ENCODE peak calls at places on chromosomes 4 and X, in five cellular contexts. Y, V, J, R and D are unnamed samples.

GRCh38 chrX:150856785-150857184 is 41.7 kb downstream of the CD99L2 start:
- ATAC-seq in R (no peak), V (no peak), J (no peak), Y (no peak), D (no peak)

GRCh38 chrX:71315917-71316316 is 14.4 kb downstream of the ITGB1BP2 start:
- ATAC-seq in J (no peak), R (no peak), V (no peak), Y (no peak), D (no peak)

GRCh38 chr4:167883271-167883670 is 209.1 kb upstream of the ANXA10 start:
- ATAC-seq in V (no peak), Y (no peak), J (no peak), R (no peak), D (no peak)

GRCh38 chr4:74410272-74410671 is 34.7 kb upstream of the AREG start:
- ATAC-seq in J (no peak), Y (no peak), V (no peak), R (no peak), D (no peak)

GRCh38 chrX:102988517-102988916 is 51.4 kb downstream of the RAB40AL start:
- ATAC-seq in J (no peak), V (no peak), Y (no peak), R (no peak), D (no peak)

GRCh38 chr4:34766935-34767859 is 1477.1 kb downstream of the ARAP2 start:
- ATAC-seq in R (no peak), J (no peak), Y (no peak), V (no peak), D (no peak)

GRCh38 chr4:77692847-77693432 is 87.3 kb downstream of the CXCL13 start:
- ATAC-seq in J (peak), Y (no peak), R (peak), V (no peak), D (no peak)

GRCh38 chr4:42460043-42460442 is 62.8 kb downstream of the SHISA3 start:
- ATAC-seq in V (peak), Y (no peak), R (no peak), J (peak), D (no peak)

DNA sequence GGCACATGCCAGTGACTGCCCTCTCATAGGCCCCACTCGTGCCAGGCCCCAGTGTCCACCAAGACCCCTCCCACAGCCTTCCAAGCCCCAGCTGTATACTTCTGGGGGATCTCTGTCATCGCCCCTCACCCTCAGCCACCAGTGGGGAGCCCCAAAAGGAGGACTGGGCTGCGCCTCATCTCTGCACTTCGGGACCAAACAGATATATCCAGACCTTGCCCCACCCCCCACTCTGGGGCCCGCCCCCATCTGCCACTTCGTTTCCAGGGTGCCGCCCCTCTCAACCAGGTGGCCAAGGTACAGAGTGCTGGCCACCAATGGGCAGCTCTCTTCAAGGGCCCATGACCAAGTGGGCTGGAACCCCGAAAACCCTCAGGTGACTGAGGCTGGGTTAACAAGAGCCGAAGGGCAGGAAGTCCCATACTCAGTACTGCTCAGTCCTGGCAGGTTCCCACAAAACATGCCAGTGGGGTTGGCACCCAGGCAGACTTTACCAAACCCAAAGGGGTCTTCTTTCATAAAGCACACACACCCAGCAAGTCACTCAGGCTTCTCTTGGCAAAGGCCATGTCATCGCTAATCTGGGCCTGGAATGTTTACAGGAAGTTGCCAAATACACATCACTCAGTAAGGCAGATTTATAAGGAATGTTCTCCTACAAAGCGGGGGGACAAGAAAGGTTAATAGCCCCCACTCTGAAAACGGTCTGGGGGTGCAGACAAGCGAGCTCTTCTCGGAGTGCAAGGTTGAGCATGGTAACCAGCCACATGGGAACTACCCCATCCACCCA is 4.4 kb downstream of the ZFYVE28 start:
- ATAC-seq in V (no peak), J (no peak), R (no peak), Y (peak), D (no peak)
- TF ChIP-seq POLR2AphosphoS5 in V (no peak), J (no peak), R (no peak), Y (no peak), D (no peak)

GRCh38 chr4:139635966-139636365 is 29.7 kb upstream of the MGST2 start:
- ATAC-seq in R (no peak), V (no peak), J (no peak), Y (no peak), D (no peak)

GRCh38 chr4:139630991-139631390 is 34.6 kb upstream of the MGST2 start:
- ATAC-seq in V (no peak), Y (no peak), J (peak), R (no peak), D (no peak)

GRCh38 chr4:139629761-139630160 is 35.9 kb upstream of the MGST2 start:
- ATAC-seq in Y (no peak), V (no peak), R (no peak), J (no peak), D (no peak)

GRCh38 chr4:139633195-139633594 is 32.4 kb upstream of the MGST2 start:
- ATAC-seq in R (peak), V (no peak), J (no peak), Y (no peak), D (no peak)

DNA sequence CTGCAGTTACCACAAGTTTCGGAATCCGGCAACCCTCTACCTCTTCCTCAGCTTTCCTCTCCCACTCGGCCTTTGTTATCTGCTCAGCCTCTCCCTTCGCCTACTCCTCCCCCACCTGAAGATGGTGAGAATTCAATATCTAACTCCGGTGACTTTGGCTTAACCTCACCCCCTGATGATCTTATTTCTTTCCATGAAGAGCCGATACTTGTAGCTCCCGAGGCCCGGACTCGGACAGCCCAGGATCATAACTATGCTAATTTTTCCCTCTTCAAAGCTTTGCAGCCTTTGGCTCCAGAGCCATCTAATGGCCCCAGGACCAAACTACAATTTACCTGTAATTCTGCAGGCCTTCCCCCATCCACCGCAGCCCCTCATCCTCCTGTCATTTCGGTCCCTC is 32.0 kb upstream of the MGST2 start:
- ATAC-seq in J (peak), Y (peak), R (peak), V (no peak), D (peak)
- H3K4me3 ChIP-seq in J (no peak), Y (no peak), R (no peak), V (no peak), D (peak)

GRCh38 chr4:41428205-41428940 is 109.6 kb upstream of the LIMCH1 start:
- ATAC-seq in J (no peak), V (no peak), Y (no peak), R (no peak), D (no peak)

GRCh38 chr4:41424541-41424940 is 113.4 kb upstream of the LIMCH1 start:
- ATAC-seq in R (no peak), J (no peak), V (no peak), Y (no peak), D (no peak)

GRCh38 chr4:41427306-41427882 is 110.6 kb upstream of the LIMCH1 start:
- ATAC-seq in J (no peak), V (no peak), R (no peak), Y (no peak), D (peak)

GRCh38 chr4:41428941-41429669 is 108.9 kb upstream of the LIMCH1 start:
- ATAC-seq in Y (no peak), J (no peak), V (no peak), R (no peak), D (no peak)

GRCh38 chr4:41426523-41426922 is 111.4 kb upstream of the LIMCH1 start:
- ATAC-seq in R (no peak), V (no peak), J (no peak), Y (no peak), D (peak)
- TF ChIP-seq POLR2AphosphoS5 in R (no peak), V (no peak), J (no peak), Y (no peak), D (peak)

DNA sequence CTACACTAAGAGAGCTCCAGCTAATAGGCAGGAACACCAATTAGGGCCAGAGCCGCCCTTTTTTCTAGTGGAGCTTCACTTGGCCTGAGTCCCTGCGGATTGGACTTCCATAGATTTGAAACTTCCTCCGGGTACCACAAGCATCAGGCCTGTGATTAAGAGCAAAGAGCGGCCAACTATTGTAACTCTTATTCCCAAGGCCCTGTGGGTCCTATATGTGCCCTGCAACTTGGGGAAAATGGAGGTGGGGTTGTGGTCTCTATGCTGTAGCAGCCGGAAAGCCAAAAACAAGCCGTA is at the start of gene NCBP2L:
- ATAC-seq in R (no peak), J (no peak), Y (no peak), V (no peak), D (no peak)
- H3K4me3 ChIP-seq in R (no peak), J (no peak), Y (peak), V (no peak), D (peak)

DNA sequence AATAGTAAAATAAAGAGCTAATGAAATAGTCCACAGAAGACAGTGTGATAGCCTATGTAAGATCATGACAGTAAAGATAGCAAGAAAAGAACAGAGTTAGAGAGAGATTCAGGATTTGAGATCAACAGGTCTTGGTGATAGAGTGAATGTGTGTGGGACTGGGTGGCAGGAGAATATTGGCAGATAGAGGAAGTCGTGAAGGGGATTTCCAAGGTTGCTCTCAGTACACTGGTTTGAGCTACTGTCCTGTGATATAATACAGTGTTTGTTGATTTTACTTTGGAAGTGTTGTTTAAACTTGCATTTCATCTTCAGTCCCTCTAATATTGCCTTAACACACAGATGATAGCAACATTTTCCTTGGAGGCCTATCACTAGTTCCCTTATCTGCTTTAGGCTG is 44.1 kb downstream of the DTHD1 start:
- ATAC-seq in Y (no peak), R (no peak), V (peak), J (no peak), D (no peak)
- TF ChIP-seq POLR2AphosphoS5 in Y (no peak), R (no peak), V (peak), J (no peak), D (no peak)